ENCODE peak calls at places on chromosomes 12 and 14, in four cellular contexts. G is aorta, Y is HTR-8/SVneo, B is H9. P is an unnamed sample.
A peak's percentile ranks its signal among the peaks of the same experiment; 100 is the strongest.

GRCh38 chr12:59650594-59651229 is 54.9 kb downstream of the SLC16A7 start:
- DNase-seq in G (no peak), Y (no peak), B (no peak), P (no peak)

GRCh38 chr12:51692016-51692415 is 101.0 kb downstream of the SCN8A start:
- DNase-seq in B (no peak), Y (no peak), G (no peak), P (no peak)

GRCh38 chr12:65634626-65635331 is 189.5 kb upstream of the HMGA2 start:
- DNase-seq in G (no peak), B (no peak), Y (no peak), P (no peak)

GRCh38 chr12:132952371-132953162 is 3.5 kb downstream of the ZNF605 start:
- DNase-seq in Y (no peak), G (no peak), B (no peak), P (no peak)

GRCh38 chr12:131793623-131794022 is 34.6 kb upstream of the MMP17 start:
- DNase-seq in G (no peak), B (no peak), Y (no peak), P (peak; percentile 41)

GRCh38 chr14:23430733-23431105 is 4.7 kb downstream of the MYH7 start:
- DNase-seq in B (no peak), Y (peak; percentile 20), G (no peak), P (peak; percentile 41)

GRCh38 chr14:20707622-20708021 is 19.1 kb downstream of the ANG start:
- DNase-seq in G (no peak), Y (no peak), B (no peak), P (no peak)

GRCh38 chr14:91280129-91280528 is 35.6 kb upstream of the GPR68 start:
- DNase-seq in Y (no peak), B (no peak), G (no peak), P (no peak)

GRCh38 chr12:34606749-34607519 is 584.6 kb downstream of the ALG10 start:
- DNase-seq in Y (no peak), B (no peak), G (peak; percentile 67), P (no peak)

GRCh38 chr12:27000962-27001361 is 13.2 kb downstream of the TM7SF3 start:
- DNase-seq in Y (no peak), B (no peak), G (no peak), P (no peak)

GRCh38 chr14:67886221-67886620 is 66.6 kb downstream of the RAD51B start:
- DNase-seq in G (no peak), Y (no peak), B (no peak), P (no peak)

GRCh38 chr12:67434653-67435375 is 165.7 kb downstream of the CAND1 start:
- DNase-seq in B (no peak), Y (peak; percentile 20), G (no peak), P (no peak)

GRCh38 chr12:53824001-53824716 is 72.4 kb upstream of the CISTR start:
- DNase-seq in B (no peak), G (no peak), Y (no peak), P (no peak)

GRCh38 chr14:88325883-88326282 is 2.8 kb upstream of the KCNK10 start:
- DNase-seq in B (no peak), Y (no peak), G (no peak), P (no peak)